ENCODE peak calls at places on chromosome 14, in five cellular contexts. D is A549, U is K562, G is HepG2, H is H1. Y is an unnamed sample.

GRCh38 chr14:49550284-49551184 is 35.6 kb downstream of the RPS29 start:
- DNase-seq in G (peak; percentile 12), D (peak; percentile 28), U (no peak), H (no peak), Y (peak; percentile 31)

GRCh38 chr14:67999290-67999689 is 179.7 kb downstream of the RAD51B start:
- DNase-seq in D (no peak), U (no peak), G (no peak), H (no peak), Y (no peak)

GRCh38 chr14:96167224-96168148 is 37.2 kb upstream of the BDKRB2 start:
- DNase-seq in G (no peak), D (peak; percentile 78), H (no peak), U (no peak), Y (peak; percentile 34)

GRCh38 chr14:104688755-104689619 is at the start of gene INF2:
- DNase-seq in H (no peak), D (peak; percentile 87), G (peak; percentile 62), U (peak; percentile 91), Y (peak; percentile 35)

GRCh38 chr14:103118663-103119404 is 4.4 kb upstream of the TNFAIP2 start:
- DNase-seq in U (peak; percentile 61), G (no peak), H (no peak), D (no peak), Y (no peak)

GRCh38 chr14:51094282-51094821 is 553 bp downstream of the TRIM9 start:
- DNase-seq in U (no peak), D (peak; percentile 46), G (no peak), H (no peak), Y (no peak)

GRCh38 chr14:73461478-73462077 is 3.2 kb upstream of the NUMB start:
- DNase-seq in U (no peak), H (no peak), D (no peak), G (no peak), Y (peak; percentile 34)

GRCh38 chr14:32225378-32225920 is 22.4 kb upstream of the RNU6-8 start:
- DNase-seq in U (no peak), H (no peak), G (no peak), D (no peak), Y (no peak)

GRCh38 chr14:39060818-39061437 is 42.1 kb downstream of the SEC23A start:
- DNase-seq in H (no peak), G (no peak), D (no peak), U (no peak), Y (no peak)

GRCh38 chr14:68811161-68811560 is 18.3 kb upstream of the ZFP36L1 start:
- DNase-seq in H (no peak), U (no peak), D (no peak), G (no peak), Y (no peak)

GRCh38 chr14:65035049-65035448 is 48.4 kb downstream of the FNTB start:
- DNase-seq in G (no peak), D (no peak), U (no peak), H (no peak), Y (peak; percentile 53)

GRCh38 chr14:81472096-81472800 is 61.4 kb downstream of the SEL1L start:
- DNase-seq in G (no peak), U (no peak), H (no peak), D (no peak), Y (no peak)

GRCh38 chr14:45902241-45902640 is 649.2 kb upstream of the MIS18BP1 start:
- DNase-seq in D (no peak), U (no peak), H (no peak), G (no peak), Y (no peak)

GRCh38 chr14:59208224-59208814 is 19.9 kb downstream of the DAAM1 start:
- DNase-seq in G (no peak), D (no peak), U (peak; percentile 14), H (no peak), Y (no peak)

GRCh38 chr14:51622376-51622775 is 29.3 kb upstream of the FRMD6 start:
- DNase-seq in U (no peak), H (no peak), G (no peak), D (no peak), Y (no peak)

GRCh38 chr14:105945891-105946290 is 419.5 kb downstream of the TMEM121 start:
- DNase-seq in D (peak; percentile 8), H (no peak), U (no peak), G (no peak), Y (no peak)

GRCh38 chr14:80942158-80942738 is 710 bp upstream of the CEP128 start:
- DNase-seq in D (no peak), U (no peak), H (no peak), G (no peak), Y (peak; percentile 7)

GRCh38 chr14:96038558-96038919 is 623 bp upstream of the C14orf132 start:
- DNase-seq in D (no peak), G (no peak), U (no peak), H (no peak), Y (peak; percentile 3)

GRCh38 chr14:105865266-105865903 is 339.0 kb downstream of the TMEM121 start:
- DNase-seq in H (no peak), G (no peak), D (no peak), U (no peak), Y (no peak)

GRCh38 chr14:66623838-66624237 is 115.9 kb downstream of the GPHN start:
- DNase-seq in D (no peak), H (no peak), U (no peak), G (no peak), Y (no peak)

GRCh38 chr14:77197988-77198387 is 16.4 kb downstream of the TMEM63C start:
- DNase-seq in H (no peak), D (no peak), G (no peak), U (no peak), Y (no peak)

GRCh38 chr14:50360851-50361250 is 35.8 kb downstream of the CDKL1 start:
- DNase-seq in D (no peak), U (no peak), G (no peak), H (no peak), Y (no peak)

GRCh38 chr14:100297320-100298300 is 8.6 kb downstream of the SLC25A29 start:
- DNase-seq in H (no peak), U (no peak), D (no peak), G (no peak), Y (peak; percentile 28)
- H3K4me3 ChIP-seq in H (no peak overlapping the region), U (no peak overlapping the region), D (no peak overlapping the region), G (no peak overlapping the region), Y (no peak overlapping the region)

GRCh38 chr14:78324353-78324752 is 154.2 kb downstream of the NRXN3 start:
- DNase-seq in D (no peak), H (no peak), G (no peak), U (no peak), Y (no peak)
- H3K9me3 ChIP-seq in D (no peaks in the 10 kb centered on the region), H (no peaks in the 10 kb centered on the region), G (no peaks in the 10 kb centered on the region), U (no peaks in the 10 kb centered on the region), Y (no peaks in the 10 kb centered on the region)

DNA sequence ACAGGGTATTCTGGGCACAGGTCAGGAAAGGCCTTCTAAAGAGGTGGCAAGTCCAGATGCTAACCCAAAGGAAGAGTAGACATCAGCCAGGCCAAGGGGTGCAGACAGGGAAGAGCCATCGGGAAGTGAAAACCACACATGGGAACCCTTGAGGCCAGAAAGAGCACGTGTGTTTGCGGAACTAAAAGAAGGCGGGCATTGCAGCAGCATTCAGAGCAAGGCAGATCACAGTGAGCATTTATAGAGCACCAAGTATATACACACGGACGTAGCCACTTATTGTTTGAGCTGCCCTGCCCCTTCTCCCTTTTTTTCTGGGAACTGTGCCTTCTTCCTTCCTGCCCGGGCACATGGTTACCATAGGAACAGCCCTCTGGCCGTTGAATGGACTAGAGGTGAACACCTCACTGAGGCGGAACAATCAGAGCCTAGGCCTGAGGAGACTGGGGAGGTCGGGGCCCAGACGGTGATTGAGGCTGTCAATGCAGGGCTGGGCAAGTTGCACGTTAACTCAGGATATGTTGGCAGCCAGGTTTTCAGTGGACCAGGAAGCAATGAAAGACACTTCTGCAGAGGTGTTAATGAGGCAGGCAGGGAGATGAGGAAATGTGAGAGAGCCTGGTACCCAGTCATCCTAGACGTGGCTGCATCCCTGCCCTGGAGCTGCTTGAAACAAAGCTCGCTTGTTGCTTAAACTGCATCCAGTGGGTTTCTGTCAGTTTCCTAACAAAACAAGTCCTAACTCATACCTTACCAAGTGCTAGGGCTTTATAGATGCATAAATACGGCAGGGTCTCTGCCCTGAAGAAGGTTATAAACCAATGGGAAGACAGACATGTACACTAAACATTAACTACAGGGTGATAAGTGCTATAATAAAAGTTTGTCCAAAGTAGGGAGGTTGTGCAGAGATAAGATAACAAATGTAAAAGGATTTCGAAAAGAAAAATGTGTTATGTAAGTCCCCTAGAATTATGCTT is 34.2 kb downstream of the MOAP1 start:
- DNase-seq in D (no peak), G (peak; percentile 63), H (no peak), U (no peak), Y (peak; percentile 18)
- TF ChIP-seq JUN in D (no peak), G (no peak), H (no peak), U (no peak), Y (no peak)

GRCh38 chr14:56809262-56810215 is 740 bp downstream of the OTX2 start:
- DNase-seq in D (no peak), U (no peak), G (no peak), H (no peak), Y (no peak)
- H3K4me3 ChIP-seq in D (no peak overlapping the region), U (no peak overlapping the region), G (no peak overlapping the region), H (peak overlapping the region; percentile 78), Y (no peak overlapping the region)

DNA sequence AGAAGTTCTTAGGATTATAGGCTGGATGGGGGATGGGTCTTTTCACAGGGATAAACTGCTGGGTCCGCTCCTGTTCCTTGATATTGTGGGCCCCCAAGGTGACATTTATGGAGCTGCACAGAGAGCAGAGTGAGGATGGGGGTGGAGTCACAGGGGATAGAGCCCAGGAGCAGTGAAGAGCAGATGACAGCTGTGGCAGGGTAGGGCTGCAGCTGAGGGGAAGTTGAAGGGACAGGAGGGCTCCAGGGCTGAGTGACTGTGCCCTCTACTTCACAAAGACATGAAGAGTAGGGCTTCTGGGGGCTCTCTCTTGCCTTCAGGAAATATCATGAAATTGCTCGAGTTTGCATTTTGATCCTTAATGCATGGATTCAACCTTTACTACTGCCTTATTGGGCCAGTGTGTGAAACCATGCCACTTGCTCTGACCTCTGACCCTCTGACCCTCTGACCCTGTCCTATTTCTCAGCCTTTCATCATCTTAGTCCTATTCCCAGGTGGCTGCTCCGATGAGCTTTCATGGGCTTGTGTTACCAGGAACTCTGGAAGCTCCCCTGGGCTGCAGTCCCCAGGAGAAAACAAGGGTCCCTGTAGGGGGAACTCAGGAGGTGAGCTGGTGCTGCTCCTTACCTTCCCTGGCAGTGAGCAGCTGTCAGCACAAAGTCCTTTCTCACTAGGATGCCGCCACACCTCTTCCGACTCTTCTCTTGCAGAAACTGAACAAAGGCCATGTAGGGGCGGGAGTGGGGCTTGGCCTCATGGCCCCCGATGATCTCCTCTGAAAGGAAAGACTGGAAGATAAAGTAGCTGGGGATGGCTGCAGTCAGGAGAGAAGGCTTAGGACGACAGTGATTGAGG is 1.6 kb downstream of the GZMH start:
- DNase-seq in H (no peak), G (no peak), U (no peak), D (no peak), Y (no peak)
- H3K9me3 ChIP-seq in H (peaks cover 4% of the 10 kb centered on the region), G (no peaks in the 10 kb centered on the region), U (no peaks in the 10 kb centered on the region), D (no peaks in the 10 kb centered on the region), Y (no peaks in the 10 kb centered on the region)

DNA sequence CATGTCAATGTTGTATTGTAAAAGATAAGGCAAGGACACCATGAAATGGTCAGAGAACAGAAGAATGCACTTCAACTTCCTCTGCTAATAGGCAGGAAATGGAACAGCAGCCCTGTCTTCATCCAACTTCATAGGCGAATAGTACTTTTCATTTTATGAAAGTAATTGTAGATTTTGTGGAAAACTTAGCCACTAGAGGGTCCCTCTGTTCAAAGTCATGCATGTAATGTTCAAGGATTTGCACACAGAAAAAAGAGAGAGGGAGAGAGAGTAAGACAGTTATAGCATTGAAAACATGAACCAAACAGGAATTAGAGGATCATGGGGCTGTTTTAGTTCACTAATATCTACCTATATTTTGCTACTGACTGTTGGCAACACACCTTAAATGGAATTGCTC is 172.2 kb downstream of the FLRT2 start:
- DNase-seq in U (no peak), D (no peak), H (no peak), G (no peak), Y (no peak)
- TF ChIP-seq JUN in U (no peak), D (no peak), H (no peak), G (no peak), Y (no peak)